ENCODE peak calls at places on chromosome 9, in seven cellular contexts. One of them, this sample, is unnamed.

GRCh38 chr9:4666042-4666699 is at the start of gene SPATA6L:
- DNase-seq in ELF-1: peak
- DNase-seq in EH: peak
- DNase-seq in type B pancreatic cell: no peak
- DNase-seq in left ventricle myocardium inferior: peak
- DNase-seq in progenitor cell of endocrine pancreas: peak
- DNase-seq in brain microvascular endothelial cell: no peak
- DNase-seq in this sample: peak

GRCh38 chr9:112002847-112003457 is 106.3 kb downstream of the UGCG start:
- DNase-seq in ELF-1: no peak
- DNase-seq in EH: peak
- DNase-seq in type B pancreatic cell: no peak
- DNase-seq in left ventricle myocardium inferior: no peak
- DNase-seq in progenitor cell of endocrine pancreas: no peak
- DNase-seq in brain microvascular endothelial cell: peak
- DNase-seq in this sample: no peak

GRCh38 chr9:137439158-137439714 is 1.9 kb downstream of the ENTPD8 start:
- DNase-seq in ELF-1: no peak
- DNase-seq in EH: no peak
- DNase-seq in type B pancreatic cell: no peak
- DNase-seq in left ventricle myocardium inferior: no peak
- DNase-seq in progenitor cell of endocrine pancreas: no peak
- DNase-seq in brain microvascular endothelial cell: no peak
- DNase-seq in this sample: peak

GRCh38 chr9:114224247-114224610 is 68.9 kb downstream of the COL27A1 start:
- DNase-seq in ELF-1: peak
- DNase-seq in EH: peak
- DNase-seq in type B pancreatic cell: no peak
- DNase-seq in left ventricle myocardium inferior: no peak
- DNase-seq in progenitor cell of endocrine pancreas: no peak
- DNase-seq in brain microvascular endothelial cell: peak
- DNase-seq in this sample: no peak

GRCh38 chr9:40928803-40929487 is 199.5 kb downstream of the FOXD4L6 start:
- DNase-seq in ELF-1: no peak
- DNase-seq in EH: no peak
- DNase-seq in type B pancreatic cell: no peak
- DNase-seq in left ventricle myocardium inferior: no peak
- DNase-seq in progenitor cell of endocrine pancreas: no peak
- DNase-seq in brain microvascular endothelial cell: no peak
- DNase-seq in this sample: no peak

GRCh38 chr9:124216474-124217176 is 41.1 kb upstream of the NEK6 start:
- DNase-seq in ELF-1: no peak
- DNase-seq in EH: no peak
- DNase-seq in type B pancreatic cell: no peak
- DNase-seq in left ventricle myocardium inferior: peak
- DNase-seq in progenitor cell of endocrine pancreas: no peak
- DNase-seq in brain microvascular endothelial cell: no peak
- DNase-seq in this sample: peak

GRCh38 chr9:125600194-125600593 is 106.8 kb downstream of the MAPKAP1 start:
- DNase-seq in ELF-1: no peak
- DNase-seq in EH: no peak
- DNase-seq in type B pancreatic cell: no peak
- DNase-seq in left ventricle myocardium inferior: no peak
- DNase-seq in progenitor cell of endocrine pancreas: no peak
- DNase-seq in brain microvascular endothelial cell: no peak
- DNase-seq in this sample: no peak

GRCh38 chr9:122348288-122348777 is 22.5 kb upstream of the PTGS1 start:
- DNase-seq in ELF-1: no peak
- DNase-seq in EH: no peak
- DNase-seq in type B pancreatic cell: no peak
- DNase-seq in left ventricle myocardium inferior: no peak
- DNase-seq in progenitor cell of endocrine pancreas: no peak
- DNase-seq in brain microvascular endothelial cell: no peak
- DNase-seq in this sample: peak

GRCh38 chr9:98142182-98142924 is 23.3 kb upstream of the TRIM14 start:
- DNase-seq in ELF-1: peak
- DNase-seq in EH: no peak
- DNase-seq in type B pancreatic cell: no peak
- DNase-seq in left ventricle myocardium inferior: peak
- DNase-seq in progenitor cell of endocrine pancreas: no peak
- DNase-seq in brain microvascular endothelial cell: no peak
- DNase-seq in this sample: no peak

GRCh38 chr9:3746296-3747275 is 220.8 kb upstream of the RFX3 start:
- DNase-seq in ELF-1: no peak
- DNase-seq in EH: peak
- DNase-seq in type B pancreatic cell: no peak
- DNase-seq in left ventricle myocardium inferior: no peak
- DNase-seq in progenitor cell of endocrine pancreas: no peak
- DNase-seq in brain microvascular endothelial cell: peak
- DNase-seq in this sample: no peak

GRCh38 chr9:95641591-95641990 is 124.8 kb upstream of the PTCH1 start:
- DNase-seq in ELF-1: no peak
- DNase-seq in EH: no peak
- DNase-seq in type B pancreatic cell: no peak
- DNase-seq in left ventricle myocardium inferior: no peak
- DNase-seq in progenitor cell of endocrine pancreas: no peak
- DNase-seq in brain microvascular endothelial cell: peak
- DNase-seq in this sample: no peak

GRCh38 chr9:15846611-15847010 is 293.8 kb downstream of the CCDC171 start:
- DNase-seq in ELF-1: no peak
- DNase-seq in EH: no peak
- DNase-seq in type B pancreatic cell: no peak
- DNase-seq in left ventricle myocardium inferior: no peak
- DNase-seq in progenitor cell of endocrine pancreas: no peak
- DNase-seq in brain microvascular endothelial cell: no peak
- DNase-seq in this sample: no peak

GRCh38 chr9:129836342-129837007 is 1.2 kb downstream of the USP20 start:
- DNase-seq in ELF-1: peak
- DNase-seq in EH: no peak
- DNase-seq in type B pancreatic cell: no peak
- DNase-seq in left ventricle myocardium inferior: no peak
- DNase-seq in progenitor cell of endocrine pancreas: no peak
- DNase-seq in brain microvascular endothelial cell: no peak
- DNase-seq in this sample: peak

GRCh38 chr9:114908796-114909448 is 21.5 kb downstream of the TNFSF8 start:
- DNase-seq in ELF-1: no peak
- DNase-seq in EH: peak
- DNase-seq in type B pancreatic cell: no peak
- DNase-seq in left ventricle myocardium inferior: no peak
- DNase-seq in progenitor cell of endocrine pancreas: no peak
- DNase-seq in brain microvascular endothelial cell: no peak
- DNase-seq in this sample: no peak

GRCh38 chr9:91166796-91167366 is 194.8 kb downstream of the AUH start:
- DNase-seq in ELF-1: peak
- DNase-seq in EH: peak
- DNase-seq in type B pancreatic cell: peak
- DNase-seq in left ventricle myocardium inferior: no peak
- DNase-seq in progenitor cell of endocrine pancreas: no peak
- DNase-seq in brain microvascular endothelial cell: peak
- DNase-seq in this sample: no peak

GRCh38 chr9:91001146-91001611 is 199.6 kb downstream of the SYK start:
- DNase-seq in ELF-1: no peak
- DNase-seq in EH: peak
- DNase-seq in type B pancreatic cell: peak
- DNase-seq in left ventricle myocardium inferior: no peak
- DNase-seq in progenitor cell of endocrine pancreas: no peak
- DNase-seq in brain microvascular endothelial cell: no peak
- DNase-seq in this sample: no peak

GRCh38 chr9:8845808-8846207 is 1046.2 kb upstream of the DMAC1 start:
- DNase-seq in ELF-1: no peak
- DNase-seq in EH: no peak
- DNase-seq in type B pancreatic cell: no peak
- DNase-seq in left ventricle myocardium inferior: no peak
- DNase-seq in progenitor cell of endocrine pancreas: no peak
- DNase-seq in brain microvascular endothelial cell: no peak
- DNase-seq in this sample: no peak

GRCh38 chr9:101639785-101640437 is 45.1 kb upstream of the PPP3R2 start:
- DNase-seq in ELF-1: no peak
- DNase-seq in EH: no peak
- DNase-seq in type B pancreatic cell: no peak
- DNase-seq in left ventricle myocardium inferior: no peak
- DNase-seq in progenitor cell of endocrine pancreas: no peak
- DNase-seq in brain microvascular endothelial cell: peak
- DNase-seq in this sample: no peak

GRCh38 chr9:82706781-82707180 is 356.2 kb downstream of the RASEF start:
- DNase-seq in ELF-1: no peak
- DNase-seq in EH: no peak
- DNase-seq in type B pancreatic cell: no peak
- DNase-seq in left ventricle myocardium inferior: no peak
- DNase-seq in progenitor cell of endocrine pancreas: no peak
- DNase-seq in brain microvascular endothelial cell: no peak
- DNase-seq in this sample: no peak

GRCh38 chr9:69097923-69098593 is 62.5 kb downstream of the FXN start:
- DNase-seq in ELF-1: no peak
- DNase-seq in EH: no peak
- DNase-seq in type B pancreatic cell: no peak
- DNase-seq in left ventricle myocardium inferior: no peak
- DNase-seq in progenitor cell of endocrine pancreas: no peak
- DNase-seq in brain microvascular endothelial cell: peak
- DNase-seq in this sample: no peak

GRCh38 chr9:98173181-98173580 is 19.3 kb downstream of the CORO2A start:
- DNase-seq in ELF-1: no peak
- DNase-seq in EH: no peak
- DNase-seq in type B pancreatic cell: no peak
- DNase-seq in left ventricle myocardium inferior: no peak
- DNase-seq in progenitor cell of endocrine pancreas: no peak
- DNase-seq in brain microvascular endothelial cell: no peak
- DNase-seq in this sample: peak

GRCh38 chr9:16964228-16964627 is 93.8 kb upstream of the BNC2 start:
- DNase-seq in ELF-1: no peak
- DNase-seq in EH: peak
- DNase-seq in type B pancreatic cell: no peak
- DNase-seq in left ventricle myocardium inferior: no peak
- DNase-seq in progenitor cell of endocrine pancreas: no peak
- DNase-seq in brain microvascular endothelial cell: peak
- DNase-seq in this sample: no peak

GRCh38 chr9:112541690-112542089 is 55.1 kb downstream of the KIAA1958 start:
- DNase-seq in ELF-1: no peak
- DNase-seq in EH: peak
- DNase-seq in type B pancreatic cell: no peak
- DNase-seq in left ventricle myocardium inferior: no peak
- DNase-seq in progenitor cell of endocrine pancreas: no peak
- DNase-seq in brain microvascular endothelial cell: peak
- DNase-seq in this sample: no peak

GRCh38 chr9:3662671-3663070 is 136.9 kb upstream of the RFX3 start:
- DNase-seq in ELF-1: no peak
- DNase-seq in EH: peak
- DNase-seq in type B pancreatic cell: no peak
- DNase-seq in left ventricle myocardium inferior: no peak
- DNase-seq in progenitor cell of endocrine pancreas: no peak
- DNase-seq in brain microvascular endothelial cell: peak
- DNase-seq in this sample: no peak

GRCh38 chr9:116605060-116605459 is 82.0 kb upstream of the TRIM32 start:
- DNase-seq in ELF-1: no peak
- DNase-seq in EH: no peak
- DNase-seq in type B pancreatic cell: no peak
- DNase-seq in left ventricle myocardium inferior: no peak
- DNase-seq in progenitor cell of endocrine pancreas: no peak
- DNase-seq in brain microvascular endothelial cell: no peak
- DNase-seq in this sample: no peak

GRCh38 chr9:127783644-127784043 is 2.2 kb upstream of the CDK9 start:
- DNase-seq in ELF-1: no peak
- DNase-seq in EH: no peak
- DNase-seq in type B pancreatic cell: no peak
- DNase-seq in left ventricle myocardium inferior: no peak
- DNase-seq in progenitor cell of endocrine pancreas: no peak
- DNase-seq in brain microvascular endothelial cell: no peak
- DNase-seq in this sample: no peak

GRCh38 chr9:136700309-136700708 is 12.1 kb upstream of the DIPK1B start:
- DNase-seq in ELF-1: no peak
- DNase-seq in EH: peak
- DNase-seq in type B pancreatic cell: no peak
- DNase-seq in left ventricle myocardium inferior: no peak
- DNase-seq in progenitor cell of endocrine pancreas: no peak
- DNase-seq in brain microvascular endothelial cell: no peak
- DNase-seq in this sample: no peak

GRCh38 chr9:36486933-36487481 is 85.7 kb upstream of the MELK start:
- DNase-seq in ELF-1: no peak
- DNase-seq in EH: peak
- DNase-seq in type B pancreatic cell: peak
- DNase-seq in left ventricle myocardium inferior: peak
- DNase-seq in progenitor cell of endocrine pancreas: peak
- DNase-seq in brain microvascular endothelial cell: peak
- DNase-seq in this sample: peak

GRCh38 chr9:69496803-69497450 is 171.9 kb downstream of the ENTREP1 start:
- DNase-seq in ELF-1: no peak
- DNase-seq in EH: no peak
- DNase-seq in type B pancreatic cell: no peak
- DNase-seq in left ventricle myocardium inferior: no peak
- DNase-seq in progenitor cell of endocrine pancreas: no peak
- DNase-seq in brain microvascular endothelial cell: no peak
- DNase-seq in this sample: no peak

GRCh38 chr9:28650327-28650726 is 1077.0 kb upstream of the C9orf72 start:
- DNase-seq in ELF-1: no peak
- DNase-seq in EH: no peak
- DNase-seq in type B pancreatic cell: no peak
- DNase-seq in left ventricle myocardium inferior: no peak
- DNase-seq in progenitor cell of endocrine pancreas: no peak
- DNase-seq in brain microvascular endothelial cell: no peak
- DNase-seq in this sample: no peak

GRCh38 chr9:127308559-127309429 is 44.2 kb downstream of the GARNL3 start:
- DNase-seq in ELF-1: no peak
- DNase-seq in EH: peak
- DNase-seq in type B pancreatic cell: no peak
- DNase-seq in left ventricle myocardium inferior: no peak
- DNase-seq in progenitor cell of endocrine pancreas: no peak
- DNase-seq in brain microvascular endothelial cell: no peak
- DNase-seq in this sample: no peak

GRCh38 chr9:138006576-138007233 is 129.1 kb downstream of the CACNA1B start:
- DNase-seq in ELF-1: no peak
- DNase-seq in EH: no peak
- DNase-seq in type B pancreatic cell: no peak
- DNase-seq in left ventricle myocardium inferior: no peak
- DNase-seq in progenitor cell of endocrine pancreas: peak
- DNase-seq in brain microvascular endothelial cell: no peak
- DNase-seq in this sample: peak

GRCh38 chr9:81682797-81683196 is 6.5 kb downstream of the TLE1 start:
- DNase-seq in ELF-1: no peak
- DNase-seq in EH: no peak
- DNase-seq in type B pancreatic cell: no peak
- DNase-seq in left ventricle myocardium inferior: no peak
- DNase-seq in progenitor cell of endocrine pancreas: no peak
- DNase-seq in brain microvascular endothelial cell: peak
- DNase-seq in this sample: no peak

GRCh38 chr9:70987986-70988385 is 133.4 kb downstream of the TRPM3 start:
- DNase-seq in ELF-1: no peak
- DNase-seq in EH: peak
- DNase-seq in type B pancreatic cell: no peak
- DNase-seq in left ventricle myocardium inferior: no peak
- DNase-seq in progenitor cell of endocrine pancreas: no peak
- DNase-seq in brain microvascular endothelial cell: peak
- DNase-seq in this sample: no peak

GRCh38 chr9:127913682-127914081 is 3.2 kb downstream of the ST6GALNAC4 start:
- DNase-seq in ELF-1: no peak
- DNase-seq in EH: no peak
- DNase-seq in type B pancreatic cell: no peak
- DNase-seq in left ventricle myocardium inferior: no peak
- DNase-seq in progenitor cell of endocrine pancreas: no peak
- DNase-seq in brain microvascular endothelial cell: no peak
- DNase-seq in this sample: no peak

GRCh38 chr9:115035872-115036612 is 81.9 kb downstream of the TNC start:
- DNase-seq in ELF-1: no peak
- DNase-seq in EH: peak
- DNase-seq in type B pancreatic cell: no peak
- DNase-seq in left ventricle myocardium inferior: no peak
- DNase-seq in progenitor cell of endocrine pancreas: no peak
- DNase-seq in brain microvascular endothelial cell: peak
- DNase-seq in this sample: no peak

GRCh38 chr9:87678650-87679355 is 47.1 kb upstream of the CTSL start:
- DNase-seq in ELF-1: peak
- DNase-seq in EH: peak
- DNase-seq in type B pancreatic cell: peak
- DNase-seq in left ventricle myocardium inferior: peak
- DNase-seq in progenitor cell of endocrine pancreas: peak
- DNase-seq in brain microvascular endothelial cell: peak
- DNase-seq in this sample: no peak

GRCh38 chr9:85647571-85647970 is 94.2 kb downstream of the AGTPBP1 start:
- DNase-seq in ELF-1: no peak
- DNase-seq in EH: no peak
- DNase-seq in type B pancreatic cell: no peak
- DNase-seq in left ventricle myocardium inferior: no peak
- DNase-seq in progenitor cell of endocrine pancreas: no peak
- DNase-seq in brain microvascular endothelial cell: no peak
- DNase-seq in this sample: no peak

This sample was measured in spleen.